ENCODE peak calls at places on chromosomes 5 and 9, in eight cellular contexts. J, T, Z, O, P, I, K and F are unnamed samples.

GRCh38 chr5:14270212-14270702 is 127.1 kb downstream of the TRIO start:
- DNase-seq in I (peak), O (peak), J (no peak), P (no peak), K (no peak), T (peak), Z (peak), F (no peak)

GRCh38 chr5:93622240-93622885 is 39.3 kb downstream of the NR2F1 start:
- DNase-seq in O (peak), J (no peak), T (peak), I (peak), K (no peak), Z (no peak), P (no peak), F (no peak)

GRCh38 chr9:27548055-27548741 is 18.6 kb upstream of the MOB3B start:
- DNase-seq in Z (no peak), O (peak), J (no peak), P (no peak), K (no peak), I (no peak), T (peak), F (no peak)

GRCh38 chr9:136438548-136438908 is 1.1 kb downstream of the INPP5E start:
- DNase-seq in O (peak), K (no peak), T (peak), J (no peak), I (peak), P (no peak), Z (no peak), F (no peak)

GRCh38 chr5:55343609-55344008 is 35.8 kb downstream of the MTREX start:
- DNase-seq in O (no peak), K (no peak), Z (no peak), T (no peak), I (no peak), P (no peak), J (no peak), F (no peak)

GRCh38 chr5:570886-571285 is 41.3 kb upstream of the CEP72 start:
- DNase-seq in O (no peak), T (no peak), K (no peak), P (peak), Z (no peak), J (no peak), I (peak), F (no peak)

GRCh38 chr5:71695561-71695960 is 23.5 kb upstream of the CARTPT start:
- DNase-seq in K (no peak), Z (no peak), J (no peak), O (no peak), I (no peak), T (no peak), P (no peak), F (no peak)

GRCh38 chr5:53381-54174 is 38.4 kb upstream of the PLEKHG4B start:
- DNase-seq in I (peak), J (peak), P (no peak), T (peak), Z (no peak), K (no peak), O (peak), F (peak)

GRCh38 chr5:168494057-168494555 is 7.8 kb downstream of the RARS1 start:
- DNase-seq in P (no peak), J (no peak), K (no peak), Z (no peak), I (no peak), O (no peak), T (no peak), F (no peak)

GRCh38 chr5:127001621-127002296 is 28.6 kb downstream of the MARCHF3 start:
- DNase-seq in P (no peak), K (peak), T (no peak), O (peak), J (no peak), I (no peak), Z (no peak), F (no peak)

GRCh38 chr5:143033535-143034260 is 263.5 kb downstream of the ARHGAP26 start:
- DNase-seq in K (peak), P (no peak), Z (no peak), O (peak), J (no peak), T (peak), I (no peak), F (no peak)

GRCh38 chr9:12716823-12717222 is 23.6 kb downstream of the TYRP1 start:
- DNase-seq in T (no peak), J (no peak), K (no peak), I (no peak), Z (no peak), O (peak), P (no peak), F (no peak)

GRCh38 chr9:64773491-64773931 is 511.5 kb downstream of the FOXD4L5 start:
- DNase-seq in K (no peak), J (peak), Z (no peak), T (no peak), P (no peak), O (no peak), I (no peak), F (no peak)

GRCh38 chr9:128150594-128151342 is 1.5 kb downstream of the LCN2 start:
- DNase-seq in I (peak), K (no peak), J (no peak), P (no peak), Z (peak), T (no peak), O (no peak), F (no peak)

GRCh38 chr9:128847803-128848202 is 18.2 kb upstream of the SPOUT1 start:
- DNase-seq in K (no peak), P (no peak), T (no peak), Z (no peak), J (no peak), O (no peak), I (no peak), F (no peak)

GRCh38 chr9:34179528-34180138 is 790 bp downstream of the UBAP1 start:
- DNase-seq in J (peak), Z (no peak), O (peak), P (peak), T (peak), I (no peak), K (no peak), F (no peak)

GRCh38 chr5:135565691-135566421 is 12.9 kb downstream of the CXCL14 start:
- DNase-seq in J (peak), I (peak), O (peak), Z (peak), K (no peak), T (peak), P (peak), F (peak)

GRCh38 chr5:145551714-145552113 is 283.4 kb downstream of the PRELID2 start:
- DNase-seq in O (no peak), K (no peak), J (no peak), I (no peak), Z (no peak), P (no peak), T (no peak), F (no peak)

DNA sequence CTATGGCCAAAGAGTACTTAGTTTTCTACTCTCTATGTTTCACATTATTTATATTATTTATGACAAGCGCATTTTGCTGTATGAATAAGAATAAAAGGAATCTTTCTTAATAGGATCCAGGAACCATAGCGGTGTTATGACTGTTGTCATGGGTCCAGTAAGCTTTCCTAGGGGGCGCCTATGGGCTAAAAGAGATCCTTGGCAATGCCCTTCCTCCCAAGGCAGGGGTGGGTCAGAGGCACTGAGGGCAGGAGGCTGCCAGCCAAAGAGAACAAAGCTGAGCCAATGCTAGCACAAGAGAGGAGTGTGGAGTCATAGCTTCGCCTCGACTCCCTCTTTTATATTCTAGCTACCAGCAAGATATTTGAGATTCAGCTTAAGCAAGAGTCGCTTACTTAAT is 98.4 kb upstream of the GNAQ start:
- DNase-seq in Z (peak), O (peak), K (no peak), I (peak), T (peak), P (no peak), J (no peak), F (peak)
- H3K27ac ChIP-seq in Z (no peak), O (no peak), K (no peak), I (no peak), T (no peak), P (no peak), J (no peak), F (peak)

GRCh38 chr9:4805519-4805918 is 12.8 kb downstream of the RCL1 start:
- DNase-seq in J (no peak), O (no peak), Z (no peak), T (no peak), K (no peak), P (no peak), I (no peak), F (no peak)
- H3K27ac ChIP-seq in J (no peak), O (no peak), Z (peak), T (no peak), K (no peak), P (no peak), I (no peak), F (no peak)

GRCh38 chr9:90000925-90001324 is 396.1 kb downstream of the GADD45G start:
- DNase-seq in I (no peak), O (no peak), T (no peak), K (no peak), J (no peak), Z (no peak), P (no peak), F (no peak)

GRCh38 chr9:90001756-90002155 is 396.9 kb downstream of the GADD45G start:
- DNase-seq in I (no peak), T (no peak), Z (no peak), P (no peak), K (no peak), J (no peak), O (no peak), F (no peak)

GRCh38 chr9:90002299-90003045 is 397.7 kb downstream of the GADD45G start:
- DNase-seq in I (no peak), K (no peak), P (no peak), T (no peak), J (no peak), O (no peak), Z (no peak), F (no peak)

GRCh38 chr9:90005388-90005787 is 400.6 kb downstream of the GADD45G start:
- DNase-seq in K (no peak), J (no peak), P (no peak), Z (no peak), T (no peak), I (no peak), O (no peak), F (no peak)

DNA sequence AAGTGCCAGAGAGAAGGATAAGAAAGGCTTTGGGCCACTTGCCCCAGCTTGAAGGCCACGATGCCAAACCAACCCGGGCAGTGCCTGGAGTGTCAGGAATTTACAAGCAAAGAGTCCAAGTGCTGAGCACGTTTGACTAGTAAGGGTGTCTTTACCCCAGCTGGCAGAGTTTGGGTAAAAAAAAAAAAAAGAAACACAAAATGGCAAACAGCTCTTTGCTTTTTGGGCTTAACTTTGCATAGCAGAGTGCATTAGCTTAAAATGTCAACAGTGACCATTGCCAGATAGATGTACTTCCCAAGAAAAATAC is 398.2 kb downstream of the GADD45G start:
- DNase-seq in K (no peak), J (no peak), P (no peak), O (no peak), Z (peak), I (no peak), T (no peak), F (no peak)
- H3K27ac ChIP-seq in K (no peak), J (no peak), P (peak), O (no peak), Z (peak), I (peak), T (no peak), F (peak)

GRCh38 chr9:108475813-108476212 is 380.0 kb downstream of the ACTL7B start:
- DNase-seq in O (peak), I (no peak), J (no peak), K (no peak), P (no peak), T (no peak), Z (no peak), F (no peak)

GRCh38 chr9:108478871-108479332 is 376.9 kb downstream of the ACTL7B start:
- DNase-seq in J (no peak), Z (no peak), I (no peak), O (peak), T (peak), K (peak), P (no peak), F (no peak)

GRCh38 chr9:108478431-108478837 is 377.4 kb downstream of the ACTL7B start:
- DNase-seq in P (peak), I (no peak), O (peak), J (no peak), K (peak), T (peak), Z (peak), F (no peak)

GRCh38 chr9:108476574-108476973 is 379.2 kb downstream of the ACTL7B start:
- DNase-seq in Z (no peak), I (no peak), J (no peak), K (no peak), O (peak), T (no peak), P (no peak), F (no peak)

GRCh38 chr9:108477538-108478006 is 378.2 kb downstream of the ACTL7B start:
- DNase-seq in T (peak), K (peak), Z (no peak), O (peak), P (no peak), I (no peak), J (no peak), F (no peak)
- H3K27ac ChIP-seq in T (peak), K (no peak), Z (peak), O (peak), P (no peak), I (no peak), J (no peak), F (no peak)

GRCh38 chr9:134168731-134169130 is 4.4 kb upstream of the RNU6ATAC start:
- DNase-seq in K (no peak), P (no peak), O (no peak), I (peak), Z (no peak), T (no peak), J (no peak), F (no peak)

GRCh38 chr9:134171316-134172197 is 7.2 kb upstream of the RNU6ATAC start:
- DNase-seq in O (no peak), K (no peak), I (no peak), Z (no peak), P (peak), T (peak), J (peak), F (no peak)

GRCh38 chr9:134169166-134169565 is 4.8 kb upstream of the RNU6ATAC start:
- DNase-seq in P (no peak), J (no peak), T (no peak), Z (no peak), I (no peak), O (no peak), K (no peak), F (no peak)

GRCh38 chr9:134170525-134171315 is 6.4 kb upstream of the RNU6ATAC start:
- DNase-seq in Z (no peak), P (no peak), O (no peak), K (no peak), J (no peak), I (peak), T (no peak), F (no peak)

DNA sequence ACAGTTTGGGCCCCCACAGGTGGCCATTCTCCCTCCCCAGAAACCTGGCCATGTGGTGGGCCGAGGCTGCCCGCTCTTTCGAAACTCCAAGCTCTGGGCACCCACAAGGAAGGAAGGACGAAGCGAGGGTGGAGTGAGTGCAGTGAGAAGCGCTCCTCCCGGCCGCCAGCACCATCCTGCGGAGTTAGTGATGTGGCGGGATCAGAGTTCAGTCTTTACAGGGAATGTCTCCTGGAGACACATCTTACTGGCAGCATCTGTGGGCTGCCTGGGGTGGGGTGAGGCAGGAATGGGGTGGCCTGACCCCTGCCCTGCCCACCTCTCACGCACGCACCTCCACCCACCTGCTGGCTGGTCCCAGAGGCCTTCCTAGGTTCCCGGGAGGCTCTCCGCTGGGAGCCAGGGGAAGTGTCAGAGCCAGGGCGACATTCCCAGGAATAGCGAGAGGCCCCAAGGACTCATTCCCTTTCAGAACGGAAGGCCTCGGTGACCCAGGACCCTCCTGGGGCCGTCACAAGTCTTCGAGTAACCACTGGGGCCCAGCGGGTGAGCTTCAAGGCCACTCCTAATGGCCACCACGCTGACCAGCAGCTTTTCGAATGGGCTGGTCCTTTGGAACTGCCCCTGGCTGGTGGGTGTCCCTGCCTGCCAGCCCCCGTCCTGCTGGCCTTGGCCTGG is 5.5 kb upstream of the RNU6ATAC start:
- DNase-seq in O (no peak), Z (no peak), K (no peak), J (no peak), P (no peak), T (no peak), I (no peak), F (no peak)
- H3K27ac ChIP-seq in O (no peak), Z (no peak), K (no peak), J (no peak), P (no peak), T (no peak), I (no peak), F (no peak)

GRCh38 chr9:73132034-73132776 is 19.5 kb upstream of the ANXA1 start:
- DNase-seq in O (peak), I (no peak), Z (peak), P (peak), K (no peak), T (peak), J (peak), F (no peak)

GRCh38 chr9:73131376-73131775 is 20.3 kb upstream of the ANXA1 start:
- DNase-seq in K (no peak), I (no peak), O (no peak), Z (no peak), T (peak), J (no peak), P (no peak), F (no peak)

GRCh38 chr9:73135394-73135793 is 16.3 kb upstream of the ANXA1 start:
- DNase-seq in T (peak), I (no peak), O (peak), K (no peak), Z (no peak), J (no peak), P (no peak), F (no peak)

GRCh38 chr9:73133042-73133651 is 18.5 kb upstream of the ANXA1 start:
- DNase-seq in I (no peak), O (no peak), Z (no peak), J (no peak), K (no peak), P (no peak), T (no peak), F (no peak)

DNA sequence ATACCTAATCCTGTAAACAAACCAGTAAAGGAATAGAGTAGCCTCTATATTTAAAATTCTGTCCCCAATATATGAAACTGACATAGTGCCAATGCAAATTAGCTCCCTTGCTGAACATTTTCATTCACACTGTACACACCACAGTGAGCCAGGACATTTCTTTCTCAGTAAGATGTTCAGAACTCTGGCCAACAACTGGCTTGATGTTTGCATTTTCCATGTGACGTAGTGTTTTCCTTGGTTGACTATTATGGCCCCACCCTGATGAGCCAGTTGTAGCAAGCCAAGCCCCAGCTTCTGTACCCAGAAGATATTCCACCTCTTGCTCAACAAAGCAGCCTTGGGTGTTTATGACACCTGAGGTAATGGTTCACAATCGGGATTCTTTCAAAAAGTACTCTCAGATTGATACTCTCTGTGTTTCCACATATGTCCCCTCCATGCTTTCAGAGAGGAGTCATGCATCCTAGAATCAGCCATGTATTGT is 17.7 kb upstream of the ANXA1 start:
- DNase-seq in I (no peak), J (no peak), K (no peak), O (peak), T (peak), Z (no peak), P (no peak), F (no peak)
- H3K27ac ChIP-seq in I (no peak), J (no peak), K (no peak), O (peak), T (peak), Z (peak), P (no peak), F (no peak)